ENCODE peak calls at places on chromosomes 11 and 22, in four cellular contexts. One of them, this sample, is unnamed. For H3K27me3, the result is how much of the 10 kb centered on the place peaks cover.

GRCh38 chr11:98194611-98195010 is 826.1 kb upstream of the CNTN5 start:
- DNase-seq in CD8-positive, alpha-beta memory T cell: no peak
- DNase-seq in brain microvascular endothelial cell: peak
- DNase-seq in tibial artery: no peak
- DNase-seq in this sample: no peak

GRCh38 chr11:134270250-134270714 is 5.9 kb upstream of the GLB1L3 start:
- DNase-seq in CD8-positive, alpha-beta memory T cell: no peak
- DNase-seq in brain microvascular endothelial cell: no peak
- DNase-seq in tibial artery: no peak
- DNase-seq in this sample: no peak

GRCh38 chr11:102794382-102794781 is 3.6 kb downstream of the MMP1 start:
- DNase-seq in CD8-positive, alpha-beta memory T cell: no peak
- DNase-seq in brain microvascular endothelial cell: peak
- DNase-seq in tibial artery: no peak
- DNase-seq in this sample: no peak

GRCh38 chr11:12496181-12497025 is 119.0 kb downstream of the PARVA start:
- DNase-seq in CD8-positive, alpha-beta memory T cell: no peak
- DNase-seq in brain microvascular endothelial cell: no peak
- DNase-seq in tibial artery: no peak
- DNase-seq in this sample: no peak

GRCh38 chr11:9803685-9804413 is 140.0 kb downstream of the SWAP70 start:
- DNase-seq in CD8-positive, alpha-beta memory T cell: no peak
- DNase-seq in brain microvascular endothelial cell: peak
- DNase-seq in tibial artery: no peak
- DNase-seq in this sample: no peak

GRCh38 chr22:44505796-44506354 is 7.8 kb upstream of the RTL6 start:
- DNase-seq in CD8-positive, alpha-beta memory T cell: no peak
- DNase-seq in brain microvascular endothelial cell: no peak
- DNase-seq in tibial artery: peak
- DNase-seq in this sample: no peak

GRCh38 chr11:99911116-99911515 is 776.0 kb upstream of the ARHGAP42 start:
- DNase-seq in CD8-positive, alpha-beta memory T cell: no peak
- DNase-seq in brain microvascular endothelial cell: no peak
- DNase-seq in tibial artery: no peak
- DNase-seq in this sample: no peak

GRCh38 chr11:8988329-8989234 is 15.2 kb downstream of the NRIP3 start:
- DNase-seq in CD8-positive, alpha-beta memory T cell: no peak
- DNase-seq in brain microvascular endothelial cell: peak
- DNase-seq in tibial artery: no peak
- DNase-seq in this sample: no peak

GRCh38 chr22:29000641-29001040 is 61.0 kb downstream of the C22orf31 start:
- DNase-seq in CD8-positive, alpha-beta memory T cell: no peak
- DNase-seq in brain microvascular endothelial cell: no peak
- DNase-seq in tibial artery: no peak
- DNase-seq in this sample: no peak

GRCh38 chr11:72005347-72006260 is 6.9 kb downstream of the IL18BP start:
- DNase-seq in CD8-positive, alpha-beta memory T cell: no peak
- DNase-seq in brain microvascular endothelial cell: no peak
- DNase-seq in tibial artery: no peak
- DNase-seq in this sample: no peak

GRCh38 chr11:60208146-60208895 is 25.4 kb upstream of the MS4A6A start:
- DNase-seq in CD8-positive, alpha-beta memory T cell: no peak
- DNase-seq in brain microvascular endothelial cell: no peak
- DNase-seq in tibial artery: no peak
- DNase-seq in this sample: no peak

GRCh38 chr11:20363500-20364411 is at the start of gene HTATIP2:
- DNase-seq in CD8-positive, alpha-beta memory T cell: peak
- DNase-seq in brain microvascular endothelial cell: no peak
- DNase-seq in tibial artery: peak
- DNase-seq in this sample: peak

GRCh38 chr11:69867076-69868002 is 48.1 kb upstream of the FGF3 start:
- DNase-seq in CD8-positive, alpha-beta memory T cell: no peak
- DNase-seq in brain microvascular endothelial cell: peak
- DNase-seq in tibial artery: peak
- DNase-seq in this sample: no peak

GRCh38 chr11:92717240-92717639 is 252.2 kb upstream of the MTNR1B start:
- DNase-seq in CD8-positive, alpha-beta memory T cell: no peak
- DNase-seq in brain microvascular endothelial cell: no peak
- DNase-seq in tibial artery: no peak
- DNase-seq in this sample: no peak

GRCh38 chr11:118907749-118908106 is 18.0 kb downstream of the BCL9L start:
- DNase-seq in CD8-positive, alpha-beta memory T cell: no peak
- DNase-seq in brain microvascular endothelial cell: no peak
- DNase-seq in tibial artery: no peak
- DNase-seq in this sample: no peak

GRCh38 chr11:76783294-76783900 is at the start of gene TSKU:
- DNase-seq in CD8-positive, alpha-beta memory T cell: no peak
- DNase-seq in brain microvascular endothelial cell: peak
- DNase-seq in tibial artery: no peak
- DNase-seq in this sample: no peak

GRCh38 chr22:29842740-29843139 is 4.7 kb upstream of the ASCC2 start:
- DNase-seq in CD8-positive, alpha-beta memory T cell: no peak
- DNase-seq in brain microvascular endothelial cell: peak
- DNase-seq in tibial artery: no peak
- DNase-seq in this sample: no peak

GRCh38 chr22:25078591-25078990 is 121.1 kb upstream of the CRYBB3 start:
- DNase-seq in CD8-positive, alpha-beta memory T cell: no peak
- DNase-seq in brain microvascular endothelial cell: no peak
- DNase-seq in tibial artery: peak
- DNase-seq in this sample: no peak

GRCh38 chr22:35154937-35155387 is 89.0 kb downstream of the ISX start:
- DNase-seq in CD8-positive, alpha-beta memory T cell: no peak
- DNase-seq in brain microvascular endothelial cell: peak
- DNase-seq in tibial artery: no peak
- DNase-seq in this sample: no peak

GRCh38 chr22:47605441-47605840 is 843.0 kb downstream of the TBC1D22A start:
- DNase-seq in CD8-positive, alpha-beta memory T cell: no peak
- DNase-seq in brain microvascular endothelial cell: no peak
- DNase-seq in tibial artery: no peak
- DNase-seq in this sample: no peak

GRCh38 chr11:30346068-30346688 is 23.3 kb downstream of the ARL14EP start:
- DNase-seq in CD8-positive, alpha-beta memory T cell: no peak
- DNase-seq in brain microvascular endothelial cell: peak
- DNase-seq in tibial artery: no peak
- DNase-seq in this sample: no peak

GRCh38 chr11:15933896-15934625 is 422.3 kb downstream of the SOX6 start:
- DNase-seq in CD8-positive, alpha-beta memory T cell: no peak
- DNase-seq in brain microvascular endothelial cell: no peak
- DNase-seq in tibial artery: peak
- DNase-seq in this sample: no peak

GRCh38 chr22:50280022-50280707 is 10.0 kb upstream of the MAPK11 start:
- DNase-seq in CD8-positive, alpha-beta memory T cell: no peak
- DNase-seq in brain microvascular endothelial cell: no peak
- DNase-seq in tibial artery: no peak
- DNase-seq in this sample: no peak

GRCh38 chr11:126570489-126570888 is 215.0 kb downstream of the ST3GAL4 start:
- DNase-seq in CD8-positive, alpha-beta memory T cell: no peak
- DNase-seq in brain microvascular endothelial cell: no peak
- DNase-seq in tibial artery: no peak
- DNase-seq in this sample: no peak

GRCh38 chr11:46385169-46386004 is 3.9 kb downstream of the MDK start:
- DNase-seq in CD8-positive, alpha-beta memory T cell: no peak
- DNase-seq in brain microvascular endothelial cell: no peak
- DNase-seq in tibial artery: no peak
- DNase-seq in this sample: no peak

GRCh38 chr11:45450189-45450588 is 164.0 kb upstream of the SYT13 start:
- DNase-seq in CD8-positive, alpha-beta memory T cell: no peak
- DNase-seq in brain microvascular endothelial cell: peak
- DNase-seq in tibial artery: no peak
- DNase-seq in this sample: no peak

GRCh38 chr22:20200411-20200810 is 49.6 kb upstream of the CCDC188 start:
- DNase-seq in CD8-positive, alpha-beta memory T cell: no peak
- DNase-seq in brain microvascular endothelial cell: no peak
- DNase-seq in tibial artery: no peak
- DNase-seq in this sample: no peak

GRCh38 chr22:50258361-50259292 is 2.9 kb downstream of the MAPK12 start:
- DNase-seq in CD8-positive, alpha-beta memory T cell: no peak
- DNase-seq in brain microvascular endothelial cell: no peak
- DNase-seq in tibial artery: no peak
- DNase-seq in this sample: no peak

GRCh38 chr11:44658451-44658850 is 68.3 kb upstream of the TSPAN18 start:
- DNase-seq in CD8-positive, alpha-beta memory T cell: no peak
- DNase-seq in brain microvascular endothelial cell: peak
- DNase-seq in tibial artery: no peak
- DNase-seq in this sample: peak

GRCh38 chr11:117387992-117388765 is 60.5 kb downstream of the CEP164 start:
- DNase-seq in CD8-positive, alpha-beta memory T cell: no peak
- DNase-seq in brain microvascular endothelial cell: peak
- DNase-seq in tibial artery: peak
- DNase-seq in this sample: no peak

GRCh38 chr11:71580057-71581003 is 2.3 kb downstream of the KRTAP5-11 start:
- DNase-seq in CD8-positive, alpha-beta memory T cell: no peak
- DNase-seq in brain microvascular endothelial cell: peak
- DNase-seq in tibial artery: no peak
- DNase-seq in this sample: no peak

GRCh38 chr11:48006301-48006992 is 26.1 kb downstream of the PTPRJ start:
- DNase-seq in CD8-positive, alpha-beta memory T cell: no peak
- DNase-seq in brain microvascular endothelial cell: peak
- DNase-seq in tibial artery: peak
- DNase-seq in this sample: no peak

GRCh38 chr11:67439321-67440228 is 2.1 kb upstream of the PTPRCAP start:
- DNase-seq in CD8-positive, alpha-beta memory T cell: no peak
- DNase-seq in brain microvascular endothelial cell: no peak
- DNase-seq in tibial artery: peak
- DNase-seq in this sample: no peak

GRCh38 chr11:32290783-32291182 is 144.6 kb downstream of the WT1 start:
- DNase-seq in CD8-positive, alpha-beta memory T cell: no peak
- DNase-seq in brain microvascular endothelial cell: no peak
- DNase-seq in tibial artery: no peak
- DNase-seq in this sample: no peak

GRCh38 chr11:129386795-129387390 is 11.2 kb downstream of the BARX2 start:
- DNase-seq in CD8-positive, alpha-beta memory T cell: no peak
- DNase-seq in brain microvascular endothelial cell: no peak
- DNase-seq in tibial artery: no peak
- DNase-seq in this sample: no peak

GRCh38 chr11:45658292-45658991 is 7.0 kb downstream of the CHST1 start:
- DNase-seq in CD8-positive, alpha-beta memory T cell: no peak
- DNase-seq in brain microvascular endothelial cell: peak
- DNase-seq in tibial artery: peak
- DNase-seq in this sample: no peak

GRCh38 chr11:11413776-11414175 is 60.7 kb upstream of the CSNK2A3 start:
- DNase-seq in CD8-positive, alpha-beta memory T cell: no peak
- DNase-seq in brain microvascular endothelial cell: no peak
- DNase-seq in tibial artery: no peak
- DNase-seq in this sample: no peak
- H3K27me3 ChIP-seq in CD8-positive, alpha-beta memory T cell: under half
- H3K27me3 ChIP-seq in brain microvascular endothelial cell: under half
- H3K27me3 ChIP-seq in tibial artery: under half
- H3K27me3 ChIP-seq in this sample: under half

DNA sequence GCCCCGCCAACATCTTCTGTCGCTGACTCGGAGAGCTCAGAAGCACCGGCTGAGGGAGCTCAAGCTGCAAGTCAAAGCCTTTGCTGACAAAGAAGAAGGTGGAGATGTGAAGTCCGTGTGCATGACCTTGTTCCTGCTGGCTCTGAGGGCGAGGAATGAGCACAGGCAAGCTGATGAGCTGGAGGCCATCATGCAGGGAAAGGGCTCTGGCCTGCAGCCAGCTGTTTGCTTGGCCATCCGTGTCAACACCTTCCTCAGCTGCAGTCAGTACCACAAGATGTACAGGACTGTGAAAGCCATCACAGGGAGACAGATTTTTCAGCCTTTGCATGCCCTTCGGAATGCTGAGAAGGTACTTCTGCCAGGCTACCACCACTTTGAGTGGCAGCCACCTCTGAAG is 6.7 kb downstream of the RAG1 start:
- DNase-seq in CD8-positive, alpha-beta memory T cell: no peak
- DNase-seq in brain microvascular endothelial cell: no peak
- DNase-seq in tibial artery: no peak
- DNase-seq in this sample: no peak
- H3K27ac ChIP-seq in CD8-positive, alpha-beta memory T cell: no peak
- H3K27ac ChIP-seq in brain microvascular endothelial cell: no peak
- H3K27ac ChIP-seq in tibial artery: no peak
- H3K27ac ChIP-seq in this sample: no peak

DNA sequence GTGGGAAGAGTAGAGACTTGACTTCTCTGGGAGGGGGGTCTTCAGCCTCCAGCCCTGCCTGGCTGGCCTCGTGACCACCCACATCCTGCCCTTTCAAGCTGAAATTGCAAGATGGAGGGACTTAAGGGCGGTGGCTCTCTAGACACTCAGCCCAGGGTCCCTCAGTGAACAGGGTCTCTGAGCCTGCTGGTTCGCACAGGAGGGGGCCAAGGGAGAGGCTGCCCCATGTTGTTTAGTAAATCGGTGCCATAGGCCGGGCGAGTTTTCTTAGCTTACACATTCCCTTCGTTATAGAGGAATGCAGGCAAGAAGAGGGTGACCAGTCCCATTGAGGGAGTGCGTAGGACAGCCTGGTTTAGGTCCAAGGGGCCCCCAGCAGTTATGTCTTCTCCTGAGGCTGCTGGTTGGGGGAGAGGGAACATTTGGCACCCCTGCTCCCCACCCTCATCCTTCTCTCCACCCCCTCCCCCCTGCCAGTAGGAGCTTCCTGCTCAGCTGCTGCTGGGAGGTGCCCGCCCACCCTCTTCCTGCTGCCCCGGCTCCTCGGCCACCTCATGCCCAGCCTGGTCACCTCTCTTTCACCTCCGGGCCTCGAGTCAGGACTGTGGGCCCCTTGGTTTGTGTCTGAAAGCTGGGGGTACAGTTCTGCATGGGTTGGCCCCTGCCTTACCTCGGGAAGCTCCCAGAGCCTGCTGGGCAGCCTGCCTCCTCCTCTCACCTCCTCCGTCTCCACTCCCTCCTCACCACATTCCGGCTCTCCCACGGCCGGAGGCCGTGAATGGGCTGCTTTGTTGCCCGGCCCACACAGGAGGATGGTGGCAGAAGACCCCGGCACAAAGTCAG is 3.9 kb downstream of the FRMD8 start:
- DNase-seq in CD8-positive, alpha-beta memory T cell: no peak
- DNase-seq in brain microvascular endothelial cell: no peak
- DNase-seq in tibial artery: no peak
- DNase-seq in this sample: no peak
- H3K27me3 ChIP-seq in CD8-positive, alpha-beta memory T cell: under half
- H3K27me3 ChIP-seq in brain microvascular endothelial cell: under half
- H3K27me3 ChIP-seq in tibial artery: under half
- H3K27me3 ChIP-seq in this sample: under half

DNA sequence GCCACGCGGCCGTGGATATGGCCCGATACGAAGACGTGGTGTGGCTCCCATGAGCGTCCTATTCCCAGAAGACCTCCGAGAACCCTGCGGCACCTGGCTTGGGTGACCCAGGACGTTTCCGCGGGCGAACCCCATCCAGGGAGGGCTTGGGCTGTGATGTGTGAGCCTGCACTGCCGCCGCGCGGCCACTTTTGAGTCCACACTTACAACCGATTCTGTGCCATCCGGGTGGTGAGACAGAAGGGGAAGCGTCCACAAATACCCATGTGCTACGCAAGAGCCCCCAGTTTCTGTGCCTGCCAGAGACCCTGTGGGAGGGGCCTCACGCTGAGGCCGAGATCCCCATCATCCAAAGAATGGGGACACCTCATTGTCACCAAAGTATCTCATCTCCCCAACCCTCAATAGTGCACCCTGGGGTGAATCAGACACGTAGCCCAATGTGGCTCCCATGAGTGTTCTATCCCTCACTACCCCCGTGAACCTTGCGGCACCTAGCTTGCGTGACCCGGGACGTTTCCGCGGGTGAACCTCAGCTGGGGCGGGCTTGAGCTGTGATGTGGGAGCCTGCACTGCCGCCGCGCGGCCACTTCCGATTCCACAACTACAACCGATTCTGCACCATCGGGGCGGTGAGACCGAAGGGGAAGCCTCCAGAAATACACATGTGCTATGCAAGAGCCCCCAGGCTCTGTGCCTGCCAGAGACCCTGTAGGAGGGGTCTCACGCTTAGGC is 4.6 kb upstream of the H19 start:
- DNase-seq in CD8-positive, alpha-beta memory T cell: no peak
- DNase-seq in brain microvascular endothelial cell: no peak
- DNase-seq in tibial artery: no peak
- DNase-seq in this sample: no peak
- H3K27ac ChIP-seq in CD8-positive, alpha-beta memory T cell: no peak
- H3K27ac ChIP-seq in brain microvascular endothelial cell: no peak
- H3K27ac ChIP-seq in tibial artery: no peak
- H3K27ac ChIP-seq in this sample: no peak

This sample was measured in effector memory CD4-positive, alpha-beta T cell.